ENCODE peak calls at places on chromosome 10, in four cellular contexts. N is HepG2, K is WTC11, U is A549. R is an unnamed sample.

GRCh38 chr10:29199344-29199743 is 89.5 kb upstream of the LYZL1 start:
- DNase-seq in N (no peak), K (peak), U (no peak), R (no peak)

GRCh38 chr10:73759512-73760115 is 15.4 kb downstream of the SEC24C start:
- DNase-seq in N (no peak), K (no peak), U (no peak), R (no peak)

GRCh38 chr10:133394801-133395221 is 854 bp downstream of the MTG1 start:
- DNase-seq in N (no peak), K (no peak), U (no peak), R (peak)

GRCh38 chr10:103672345-103672744 is 178.8 kb downstream of the NEURL1 start:
- DNase-seq in N (no peak), K (no peak), U (no peak), R (no peak)

GRCh38 chr10:47452495-47453434 is 31.1 kb downstream of the ANXA8 start:
- DNase-seq in N (no peak), K (no peak), U (no peak), R (no peak)

GRCh38 chr10:32379314-32379949 is 32.5 kb upstream of the EPC1 start:
- DNase-seq in N (peak), K (no peak), U (no peak), R (peak)

GRCh38 chr10:108578258-108578657 is 1345.1 kb downstream of the XPNPEP1 start:
- DNase-seq in N (no peak), K (no peak), U (no peak), R (no peak)

GRCh38 chr10:118983263-118983662 is 46.3 kb upstream of the NANOS1 start:
- DNase-seq in N (peak), K (no peak), U (no peak), R (no peak)

GRCh38 chr10:113953505-113954272 is 90.0 kb upstream of the ADRB1 start:
- DNase-seq in N (no peak), K (no peak), U (no peak), R (no peak)

GRCh38 chr10:69641261-69641980 is 11.4 kb downstream of the FAM241B start:
- DNase-seq in N (no peak), K (no peak), U (no peak), R (no peak)

GRCh38 chr10:29811751-29812427 is 177.1 kb upstream of the SVIL start:
- DNase-seq in N (no peak), K (no peak), U (peak), R (no peak)

GRCh38 chr10:111076682-111077661 is at the start of gene ADRA2A:
- DNase-seq in N (no peak), K (peak), U (peak), R (no peak)

GRCh38 chr10:43137701-43137970 is 609 bp upstream of the CSGALNACT2 start:
- DNase-seq in N (peak), K (no peak), U (peak), R (peak)

GRCh38 chr10:43138757-43139241 is 554 bp downstream of the CSGALNACT2 start:
- DNase-seq in N (no peak), K (no peak), U (peak), R (peak)

GRCh38 chr10:43141421-43141820 is 3.2 kb downstream of the CSGALNACT2 start:
- DNase-seq in N (no peak), K (no peak), U (no peak), R (no peak)

GRCh38 chr10:43137971-43138756 is at the start of gene CSGALNACT2:
- DNase-seq in N (peak), K (peak), U (peak), R (peak)

GRCh38 chr10:43140414-43140813 is 2.2 kb downstream of the CSGALNACT2 start:
- DNase-seq in N (peak), K (no peak), U (peak), R (no peak)
- TF ChIP-seq NR3C1 in N (no peak), K (no peak), U (no peak), R (no peak)

DNA sequence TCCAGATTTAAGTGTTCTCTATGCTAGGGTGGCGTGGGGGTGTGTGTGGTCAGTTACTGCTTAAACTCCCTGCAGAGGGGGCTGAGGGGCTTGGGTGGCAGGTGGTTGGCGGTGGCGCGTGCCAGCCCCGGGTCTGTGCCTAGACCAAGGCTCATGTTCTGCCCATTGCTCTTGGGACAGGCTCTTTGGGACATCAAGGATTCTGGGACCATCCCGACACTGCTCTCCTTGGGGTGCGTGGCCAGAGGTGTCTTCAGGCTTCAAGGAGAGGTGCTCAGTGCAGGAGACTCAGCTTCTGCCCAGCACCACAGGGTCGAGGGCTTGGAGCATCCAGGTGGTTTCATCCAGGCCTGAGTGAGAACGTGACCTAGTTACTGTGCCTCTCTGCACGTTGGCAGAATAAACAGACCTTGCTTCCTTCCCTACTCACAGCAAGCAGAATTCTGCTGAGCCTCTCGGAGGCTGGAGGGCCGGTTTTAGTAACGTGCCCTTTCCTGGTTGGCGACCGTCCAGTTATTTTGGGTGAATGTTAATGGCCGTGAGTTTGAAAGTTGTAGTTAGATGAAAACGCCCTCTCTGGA is 39.9 kb downstream of the CAMK1D start:
- DNase-seq in N (no peak), K (no peak), U (no peak), R (no peak)
- TF ChIP-seq NR3C1 in N (no peak), K (no peak), U (no peak), R (no peak)

GRCh38 chr10:43693602-43694001 is 44.9 kb upstream of the ZNF32 start:
- DNase-seq in N (no peak), K (no peak), U (no peak), R (no peak)
- TF ChIP-seq NR3C1 in N (no peak), K (no peak), U (no peak), R (no peak)

DNA sequence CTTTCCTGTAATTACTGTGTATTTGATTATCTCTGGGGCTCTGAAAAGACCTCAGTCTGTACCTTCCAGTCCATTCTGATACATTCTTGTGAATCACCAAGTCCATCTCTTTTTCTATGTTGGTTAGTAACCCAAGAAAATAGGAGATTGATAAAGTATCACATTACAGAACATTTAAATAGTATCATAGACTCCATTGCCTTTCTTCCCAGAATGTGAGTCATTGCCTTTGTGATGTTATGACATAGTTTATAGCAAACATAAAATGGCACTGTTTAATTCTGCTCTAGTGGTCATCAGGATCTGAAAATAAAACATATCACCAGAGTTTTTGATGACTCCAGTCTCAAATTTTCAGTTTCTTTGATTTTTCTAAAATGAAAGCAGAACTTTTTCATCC is 78.4 kb downstream of the NRG3 start:
- DNase-seq in N (no peak), K (no peak), U (no peak), R (no peak)
- TF ChIP-seq NR3C1 in N (no peak), K (no peak), U (no peak), R (no peak)

R was measured in K562.